ENCODE peak calls at places on chromosome 17, in seven cellular contexts. S is A549; X is Right ventricle myocardium inferior; H is left ventricle myocardium superior; C is pancreas; R is activated CD8-positive, alpha-beta memory T cell treated with anti-CD3 and anti-CD28 coated beads, Interleukin-2, amount 10 ng/mL, durations not matched to agents 7 days and 5 days; V is PC-3. T is an unnamed sample.

GRCh38 chr17:44754276-44754675 is 4.5 kb upstream of the ADAM11 start:
- ATAC-seq in R (no peak), X (no peak), C (no peak), S (no peak), V (no peak), H (no peak), T (no peak)

GRCh38 chr17:75525806-75526554 is 483 bp downstream of the LLGL2 start:
- ATAC-seq in R (no peak), S (peak), C (peak), X (no peak), H (no peak), V (peak), T (peak)

GRCh38 chr17:1462164-1463112 is 6.4 kb upstream of the CRK start:
- ATAC-seq in R (no peak), X (peak), V (no peak), S (no peak), H (peak), C (no peak), T (no peak)

GRCh38 chr17:5211458-5211857 is 19.8 kb upstream of the ZNF594 start:
- ATAC-seq in S (no peak), H (peak), V (no peak), X (peak), C (no peak), R (no peak), T (peak)

GRCh38 chr17:75994802-75995350 is 5.8 kb upstream of the CDK3 start:
- ATAC-seq in C (no peak), V (no peak), X (no peak), H (no peak), S (no peak), R (no peak), T (no peak)

GRCh38 chr17:27242951-27243350 is 51.0 kb upstream of the WSB1 start:
- ATAC-seq in S (no peak), X (no peak), V (no peak), H (no peak), C (no peak), R (no peak), T (no peak)

GRCh38 chr17:63984651-63985386 is 12.1 kb upstream of the SCN4A start:
- ATAC-seq in S (no peak), X (peak), C (peak), H (peak), V (peak), R (peak), T (peak)

GRCh38 chr17:42193216-42194132 is 820 bp downstream of the GHDC start:
- ATAC-seq in S (peak), C (peak), R (peak), V (no peak), H (peak), X (peak), T (peak)

GRCh38 chr17:80608326-80608725 is 63.7 kb downstream of the RPTOR start:
- ATAC-seq in X (no peak), V (no peak), R (no peak), H (no peak), S (no peak), C (no peak), T (no peak)

GRCh38 chr17:31425646-31426045 is 34.2 kb downstream of the RAB11FIP4 start:
- ATAC-seq in R (no peak), X (peak), S (no peak), V (no peak), H (peak), C (peak), T (peak)

GRCh38 chr17:6970992-6971391 is 24.9 kb upstream of the ALOX12 start:
- ATAC-seq in C (no peak), S (no peak), H (no peak), X (no peak), V (no peak), R (no peak), T (no peak)